ENCODE peak calls at places on chromosomes 12 and 14, in six cellular contexts. Q, X, G, B, Z and U are unnamed samples.

GRCh38 chr12:46556105-46556559 is 183.6 kb upstream of the SLC38A2 start:
- DNase-seq in Q (no peak), X (no peak), G (no peak), B (no peak), Z (peak; percentile 88), U (no peak)

GRCh38 chr14:61836184-61836583 is 74.0 kb downstream of the SNAPC1 start:
- DNase-seq in Q (no peak), X (no peak), G (no peak), B (no peak), Z (no peak), U (no peak)

GRCh38 chr14:32078794-32079663 is 1.9 kb downstream of the ARHGAP5 start:
- DNase-seq in Q (peak; percentile 21), X (no peak), G (no peak), B (no peak), Z (peak; percentile 79), U (no peak)

GRCh38 chr14:78405071-78405856 is 235.1 kb downstream of the NRXN3 start:
- DNase-seq in Q (no peak), X (no peak), G (peak; percentile 24), B (no peak), Z (no peak), U (no peak)

GRCh38 chr12:108854055-108854452 is 3.3 kb downstream of the SSH1 start:
- DNase-seq in Q (no peak), X (no peak), G (no peak), B (peak; percentile 63), Z (peak; percentile 68), U (no peak)

GRCh38 chr14:90513151-90514014 is 116.6 kb downstream of the CALM1 start:
- DNase-seq in Q (no peak), X (no peak), G (peak; percentile 99), B (peak; percentile 73), Z (peak; percentile 47), U (peak; percentile 91)

GRCh38 chr12:57619434-57620244 is 8.4 kb downstream of the ARHGEF25 start:
- DNase-seq in Q (no peak), X (no peak), G (no peak), B (peak; percentile 61), Z (peak; percentile 45), U (no peak)

GRCh38 chr14:38070213-38070612 is 137.5 kb upstream of the SSTR1 start:
- DNase-seq in Q (no peak), X (no peak), G (no peak), B (no peak), Z (no peak), U (no peak)